ENCODE peak calls at places on chromosomes 3 and 15, in five cellular contexts. One of them, this sample, is unnamed.

GRCh38 chr3:59862686-59863085 is 812.9 kb upstream of the CFAP20DC start:
- DNase-seq in central memory CD4-positive, alpha-beta T cell: no peak
- DNase-seq in nephron progenitor cell: no peak
- DNase-seq in C1 segment of cervical spinal cord: no peak
- DNase-seq in amygdala: no peak
- DNase-seq in this sample: no peak

GRCh38 chr15:98983333-98983732 is 24.3 kb downstream of the PGPEP1L start:
- DNase-seq in central memory CD4-positive, alpha-beta T cell: no peak
- DNase-seq in C1 segment of cervical spinal cord: no peak
- DNase-seq in nephron progenitor cell: no peak
- DNase-seq in amygdala: peak; percentile 3
- DNase-seq in this sample: no peak

GRCh38 chr3:111874177-111874820 is 15.2 kb downstream of the PHLDB2 start:
- DNase-seq in central memory CD4-positive, alpha-beta T cell: no peak
- DNase-seq in amygdala: no peak
- DNase-seq in nephron progenitor cell: no peak
- DNase-seq in C1 segment of cervical spinal cord: no peak
- DNase-seq in this sample: no peak

GRCh38 chr3:157329541-157329940 is 107.1 kb upstream of the PTX3 start:
- DNase-seq in amygdala: no peak
- DNase-seq in central memory CD4-positive, alpha-beta T cell: no peak
- DNase-seq in nephron progenitor cell: no peak
- DNase-seq in C1 segment of cervical spinal cord: no peak
- DNase-seq in this sample: no peak

GRCh38 chr3:115111632-115112031 is 35.5 kb downstream of the ZBTB20 start:
- DNase-seq in C1 segment of cervical spinal cord: no peak
- DNase-seq in nephron progenitor cell: no peak
- DNase-seq in amygdala: no peak
- DNase-seq in central memory CD4-positive, alpha-beta T cell: no peak
- DNase-seq in this sample: no peak

GRCh38 chr3:148062590-148062989 is 635.1 kb upstream of the AGTR1 start:
- DNase-seq in central memory CD4-positive, alpha-beta T cell: no peak
- DNase-seq in amygdala: no peak
- DNase-seq in nephron progenitor cell: no peak
- DNase-seq in C1 segment of cervical spinal cord: no peak
- DNase-seq in this sample: no peak

GRCh38 chr3:2810723-2811122 is 299.5 kb downstream of the IL5RA start:
- DNase-seq in central memory CD4-positive, alpha-beta T cell: no peak
- DNase-seq in nephron progenitor cell: peak; percentile 46
- DNase-seq in amygdala: no peak
- DNase-seq in C1 segment of cervical spinal cord: no peak
- DNase-seq in this sample: no peak

GRCh38 chr3:89107461-89108035 is at the start of gene EPHA3:
- DNase-seq in central memory CD4-positive, alpha-beta T cell: peak; percentile 32
- DNase-seq in nephron progenitor cell: peak; percentile 84
- DNase-seq in amygdala: peak; percentile 79
- DNase-seq in C1 segment of cervical spinal cord: no peak
- DNase-seq in this sample: peak; percentile 26

GRCh38 chr3:127799476-127800222 is 22.7 kb downstream of the MGLL start:
- DNase-seq in C1 segment of cervical spinal cord: no peak
- DNase-seq in nephron progenitor cell: no peak
- DNase-seq in amygdala: no peak
- DNase-seq in central memory CD4-positive, alpha-beta T cell: no peak
- DNase-seq in this sample: no peak

GRCh38 chr3:11522398-11522715 is 121.4 kb downstream of the VGLL4 start:
- DNase-seq in central memory CD4-positive, alpha-beta T cell: no peak
- DNase-seq in amygdala: no peak
- DNase-seq in nephron progenitor cell: no peak
- DNase-seq in C1 segment of cervical spinal cord: no peak
- DNase-seq in this sample: no peak

GRCh38 chr15:39629906-39630305 is 49.0 kb downstream of the THBS1 start:
- DNase-seq in central memory CD4-positive, alpha-beta T cell: no peak
- DNase-seq in amygdala: no peak
- DNase-seq in C1 segment of cervical spinal cord: no peak
- DNase-seq in nephron progenitor cell: no peak
- DNase-seq in this sample: no peak

GRCh38 chr3:115698851-115699535 is 75.7 kb downstream of the GAP43 start:
- DNase-seq in nephron progenitor cell: peak; percentile 38
- DNase-seq in amygdala: peak; percentile 19
- DNase-seq in C1 segment of cervical spinal cord: no peak
- DNase-seq in central memory CD4-positive, alpha-beta T cell: no peak
- DNase-seq in this sample: no peak

GRCh38 chr3:25442486-25442885 is 14.4 kb downstream of the RARB start:
- DNase-seq in central memory CD4-positive, alpha-beta T cell: no peak
- DNase-seq in C1 segment of cervical spinal cord: no peak
- DNase-seq in nephron progenitor cell: no peak
- DNase-seq in amygdala: no peak
- DNase-seq in this sample: no peak

GRCh38 chr15:84666373-84666772 is 8.4 kb upstream of the NMB start:
- DNase-seq in central memory CD4-positive, alpha-beta T cell: no peak
- DNase-seq in amygdala: no peak
- DNase-seq in C1 segment of cervical spinal cord: no peak
- DNase-seq in nephron progenitor cell: no peak
- DNase-seq in this sample: no peak

GRCh38 chr15:69548771-69549170 is 96.2 kb downstream of the RPLP1 start:
- DNase-seq in amygdala: no peak
- DNase-seq in central memory CD4-positive, alpha-beta T cell: no peak
- DNase-seq in nephron progenitor cell: no peak
- DNase-seq in C1 segment of cervical spinal cord: no peak
- DNase-seq in this sample: no peak

GRCh38 chr3:160748226-160748625 is 7.8 kb upstream of the PPM1L start:
- DNase-seq in central memory CD4-positive, alpha-beta T cell: no peak
- DNase-seq in C1 segment of cervical spinal cord: no peak
- DNase-seq in amygdala: no peak
- DNase-seq in nephron progenitor cell: no peak
- DNase-seq in this sample: no peak

GRCh38 chr3:12706504-12707253 is 42.8 kb upstream of the RAF1 start:
- DNase-seq in amygdala: peak; percentile 13
- DNase-seq in central memory CD4-positive, alpha-beta T cell: peak; percentile 50
- DNase-seq in C1 segment of cervical spinal cord: no peak
- DNase-seq in nephron progenitor cell: peak; percentile 38
- DNase-seq in this sample: peak; percentile 52

GRCh38 chr15:90232941-90233700 is 620 bp downstream of the CIB1 start:
- DNase-seq in central memory CD4-positive, alpha-beta T cell: no peak
- DNase-seq in C1 segment of cervical spinal cord: no peak
- DNase-seq in nephron progenitor cell: peak; percentile 66
- DNase-seq in amygdala: no peak
- DNase-seq in this sample: peak; percentile 39

GRCh38 chr3:187292186-187292585 is 649 bp upstream of the MASP1 start:
- DNase-seq in nephron progenitor cell: no peak
- DNase-seq in amygdala: no peak
- DNase-seq in central memory CD4-positive, alpha-beta T cell: no peak
- DNase-seq in C1 segment of cervical spinal cord: no peak
- DNase-seq in this sample: no peak

GRCh38 chr15:99555089-99555488 is 10.7 kb upstream of the MEF2A start:
- DNase-seq in central memory CD4-positive, alpha-beta T cell: no peak
- DNase-seq in amygdala: no peak
- DNase-seq in C1 segment of cervical spinal cord: no peak
- DNase-seq in nephron progenitor cell: no peak
- DNase-seq in this sample: no peak

GRCh38 chr3:108153451-108153981 is 62.7 kb upstream of the CD47 start:
- DNase-seq in nephron progenitor cell: no peak
- DNase-seq in amygdala: no peak
- DNase-seq in central memory CD4-positive, alpha-beta T cell: peak; percentile 40
- DNase-seq in C1 segment of cervical spinal cord: no peak
- DNase-seq in this sample: peak; percentile 41

GRCh38 chr3:190224466-190225185 is 97.6 kb downstream of the CLDN1 start:
- DNase-seq in amygdala: no peak
- DNase-seq in C1 segment of cervical spinal cord: no peak
- DNase-seq in central memory CD4-positive, alpha-beta T cell: no peak
- DNase-seq in nephron progenitor cell: no peak
- DNase-seq in this sample: no peak

GRCh38 chr3:48268381-48268935 is 27.6 kb downstream of the ZNF589 start:
- DNase-seq in C1 segment of cervical spinal cord: no peak
- DNase-seq in amygdala: peak; percentile 31
- DNase-seq in central memory CD4-positive, alpha-beta T cell: peak; percentile 83
- DNase-seq in nephron progenitor cell: no peak
- DNase-seq in this sample: peak; percentile 70

GRCh38 chr3:195207056-195207455 is 63.9 kb downstream of the XXYLT1 start:
- DNase-seq in amygdala: no peak
- DNase-seq in central memory CD4-positive, alpha-beta T cell: no peak
- DNase-seq in nephron progenitor cell: no peak
- DNase-seq in C1 segment of cervical spinal cord: no peak
- DNase-seq in this sample: no peak

GRCh38 chr3:13891492-13892073 is 11.7 kb upstream of the WNT7A start:
- DNase-seq in nephron progenitor cell: no peak
- DNase-seq in C1 segment of cervical spinal cord: no peak
- DNase-seq in central memory CD4-positive, alpha-beta T cell: no peak
- DNase-seq in amygdala: no peak
- DNase-seq in this sample: peak; percentile 42

GRCh38 chr15:40247406-40247971 is 8.6 kb downstream of the PAK6 start:
- DNase-seq in central memory CD4-positive, alpha-beta T cell: no peak
- DNase-seq in nephron progenitor cell: no peak
- DNase-seq in C1 segment of cervical spinal cord: no peak
- DNase-seq in amygdala: no peak
- DNase-seq in this sample: no peak

GRCh38 chr15:71374607-71375352 is 259.5 kb downstream of the THSD4 start:
- DNase-seq in nephron progenitor cell: no peak
- DNase-seq in C1 segment of cervical spinal cord: no peak
- DNase-seq in central memory CD4-positive, alpha-beta T cell: no peak
- DNase-seq in amygdala: no peak
- DNase-seq in this sample: no peak

GRCh38 chr15:70635895-70636294 is 127.5 kb downstream of the UACA start:
- DNase-seq in central memory CD4-positive, alpha-beta T cell: no peak
- DNase-seq in C1 segment of cervical spinal cord: no peak
- DNase-seq in amygdala: no peak
- DNase-seq in nephron progenitor cell: no peak
- DNase-seq in this sample: no peak

GRCh38 chr3:57451150-57451846 is 92.8 kb downstream of the DNAH12 start:
- DNase-seq in central memory CD4-positive, alpha-beta T cell: no peak
- DNase-seq in amygdala: no peak
- DNase-seq in nephron progenitor cell: no peak
- DNase-seq in C1 segment of cervical spinal cord: no peak
- DNase-seq in this sample: no peak

GRCh38 chr15:50055333-50056278 is 63.4 kb downstream of the ATP8B4 start:
- DNase-seq in central memory CD4-positive, alpha-beta T cell: no peak
- DNase-seq in amygdala: no peak
- DNase-seq in C1 segment of cervical spinal cord: no peak
- DNase-seq in nephron progenitor cell: no peak
- DNase-seq in this sample: no peak

GRCh38 chr3:33202581-33203457 is 15.8 kb downstream of the SUSD5 start:
- DNase-seq in C1 segment of cervical spinal cord: no peak
- DNase-seq in nephron progenitor cell: no peak
- DNase-seq in amygdala: no peak
- DNase-seq in central memory CD4-positive, alpha-beta T cell: no peak
- DNase-seq in this sample: no peak